ENCODE peak calls at places on chromosome 12, in four cellular contexts. One of them, this sample, is unnamed.

GRCh38 chr12:12159988-12160387 is 89.2 kb downstream of the BCL2L14 start:
- DNase-seq in GM12878: no peak
- DNase-seq in H1: no peak
- DNase-seq in HCT116: no peak
- DNase-seq in this sample: no peak

GRCh38 chr12:68785358-68785757 is 22.6 kb upstream of the MDM2 start:
- DNase-seq in GM12878: no peak
- DNase-seq in H1: no peak
- DNase-seq in HCT116: no peak
- DNase-seq in this sample: no peak

GRCh38 chr12:89261982-89262381 is 90.3 kb downstream of the DUSP6 start:
- DNase-seq in GM12878: no peak
- DNase-seq in H1: no peak
- DNase-seq in HCT116: no peak
- DNase-seq in this sample: no peak

GRCh38 chr12:30546121-30546520 is 149.5 kb downstream of the IPO8 start:
- DNase-seq in GM12878: no peak
- DNase-seq in H1: no peak
- DNase-seq in HCT116: no peak
- DNase-seq in this sample: no peak

GRCh38 chr12:62656576-62657362 is 190.1 kb downstream of the MON2 start:
- DNase-seq in GM12878: no peak
- DNase-seq in H1: no peak
- DNase-seq in HCT116: no peak
- DNase-seq in this sample: no peak

GRCh38 chr12:14443531-14443930 is 78.0 kb downstream of the ATF7IP start:
- DNase-seq in GM12878: no peak
- DNase-seq in H1: no peak
- DNase-seq in HCT116: no peak
- DNase-seq in this sample: no peak

GRCh38 chr12:94676011-94676709 is 25.8 kb upstream of the TMCC3 start:
- DNase-seq in GM12878: peak
- DNase-seq in H1: no peak
- DNase-seq in HCT116: no peak
- DNase-seq in this sample: peak

GRCh38 chr12:116959845-116960514 is 49.2 kb downstream of the FBXW8 start:
- DNase-seq in GM12878: peak
- DNase-seq in H1: no peak
- DNase-seq in HCT116: no peak
- DNase-seq in this sample: no peak

GRCh38 chr12:91852646-91853045 is 293.0 kb downstream of the BTG1 start:
- DNase-seq in GM12878: no peak
- DNase-seq in H1: no peak
- DNase-seq in HCT116: no peak
- DNase-seq in this sample: no peak
- TF ChIP-seq EGR1 in GM12878: no peak
- TF ChIP-seq EGR1 in H1: no peak
- TF ChIP-seq EGR1 in HCT116: no peak
- TF ChIP-seq EGR1 in this sample: no peak

GRCh38 chr12:113086249-113087164 is 30.0 kb downstream of the DTX1 start:
- DNase-seq in GM12878: peak
- DNase-seq in H1: no peak
- DNase-seq in HCT116: no peak
- DNase-seq in this sample: no peak

GRCh38 chr12:113082486-113083148 is 26.1 kb downstream of the DTX1 start:
- DNase-seq in GM12878: peak
- DNase-seq in H1: no peak
- DNase-seq in HCT116: no peak
- DNase-seq in this sample: no peak

GRCh38 chr12:113081785-113082296 is 25.3 kb downstream of the DTX1 start:
- DNase-seq in GM12878: no peak
- DNase-seq in H1: no peak
- DNase-seq in HCT116: no peak
- DNase-seq in this sample: no peak

GRCh38 chr12:113087193-113087592 is 30.7 kb downstream of the DTX1 start:
- DNase-seq in GM12878: no peak
- DNase-seq in H1: no peak
- DNase-seq in HCT116: no peak
- DNase-seq in this sample: no peak

GRCh38 chr12:113083863-113084430 is 27.4 kb downstream of the DTX1 start:
- DNase-seq in GM12878: no peak
- DNase-seq in H1: no peak
- DNase-seq in HCT116: no peak
- DNase-seq in this sample: no peak
- TF ChIP-seq EGR1 in GM12878: no peak
- TF ChIP-seq EGR1 in H1: no peak
- TF ChIP-seq EGR1 in HCT116: no peak
- TF ChIP-seq EGR1 in this sample: no peak

GRCh38 chr12:49332441-49332861 is 4.5 kb downstream of the C1QL4 start:
- DNase-seq in GM12878: no peak
- DNase-seq in H1: no peak
- DNase-seq in HCT116: no peak
- DNase-seq in this sample: no peak
- TF ChIP-seq EGR1 in GM12878: no peak
- TF ChIP-seq EGR1 in H1: no peak
- TF ChIP-seq EGR1 in HCT116: no peak
- TF ChIP-seq EGR1 in this sample: no peak

DNA sequence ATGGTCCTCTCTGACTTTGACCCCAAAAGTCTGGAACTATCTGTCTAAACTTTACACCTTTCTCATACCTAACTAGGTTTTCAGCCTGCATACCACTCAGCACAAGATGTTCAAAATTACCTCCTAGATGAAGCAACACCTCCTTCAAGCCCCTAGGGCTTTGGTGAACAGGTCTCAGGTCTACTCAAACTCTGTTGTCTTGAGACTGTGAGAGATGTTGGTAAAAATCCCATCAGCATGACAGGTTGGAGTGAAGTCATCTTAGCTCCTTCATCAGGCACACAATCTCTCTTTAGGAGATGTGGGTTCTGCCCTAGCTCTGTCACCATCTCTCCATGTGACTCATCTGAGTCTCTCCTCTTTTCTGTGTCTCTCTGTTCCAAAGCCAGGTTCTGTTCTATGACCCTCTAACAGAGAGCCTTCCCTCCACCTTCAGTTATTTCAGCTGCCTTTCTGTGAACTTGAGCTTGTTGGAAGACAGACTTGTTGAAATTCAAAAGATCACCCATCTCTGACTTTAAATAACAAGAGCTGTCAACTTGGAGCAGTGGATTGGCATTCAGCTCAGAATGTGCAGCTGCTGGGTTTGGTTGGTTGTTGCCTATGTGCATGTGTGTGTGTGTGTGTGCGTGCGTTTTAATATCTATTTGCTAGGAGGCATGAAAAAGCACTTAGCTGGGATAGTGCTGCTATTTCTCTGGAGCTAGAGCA is 130.7 kb downstream of the CRACR2A start:
- DNase-seq in GM12878: no peak
- DNase-seq in H1: no peak
- DNase-seq in HCT116: no peak
- DNase-seq in this sample: no peak
- TF ChIP-seq EGR1 in GM12878: no peak
- TF ChIP-seq EGR1 in H1: no peak
- TF ChIP-seq EGR1 in HCT116: no peak
- TF ChIP-seq EGR1 in this sample: no peak

GRCh38 chr12:87231818-87232217 is 797.4 kb downstream of the C12orf50 start:
- DNase-seq in GM12878: no peak
- DNase-seq in H1: no peak
- DNase-seq in HCT116: no peak
- DNase-seq in this sample: no peak
- TF ChIP-seq EGR1 in GM12878: no peak
- TF ChIP-seq EGR1 in H1: no peak
- TF ChIP-seq EGR1 in HCT116: no peak
- TF ChIP-seq EGR1 in this sample: no peak

GRCh38 chr12:9787340-9787737 is 26.6 kb upstream of the CD69 start:
- DNase-seq in GM12878: no peak
- DNase-seq in H1: no peak
- DNase-seq in HCT116: no peak
- DNase-seq in this sample: no peak
- TF ChIP-seq EGR1 in GM12878: no peak
- TF ChIP-seq EGR1 in H1: no peak
- TF ChIP-seq EGR1 in HCT116: no peak
- TF ChIP-seq EGR1 in this sample: no peak